ENCODE peak calls at places on chromosomes 1 and 21, in four cellular contexts. One of them, this sample, is unnamed.

GRCh38 chr1:30975217-30975616 is 66.7 kb upstream of the SDC3 start:
- DNase-seq in HepG2: peak
- DNase-seq in K562: no peak
- DNase-seq in H1: no peak
- DNase-seq in this sample: no peak

GRCh38 chr1:112541299-112541698 is 32.5 kb downstream of the WNT2B start:
- DNase-seq in HepG2: no peak
- DNase-seq in K562: no peak
- DNase-seq in H1: no peak
- DNase-seq in this sample: no peak

GRCh38 chr1:49013046-49013445 is 236.4 kb upstream of the BEND5 start:
- DNase-seq in HepG2: no peak
- DNase-seq in K562: no peak
- DNase-seq in H1: no peak
- DNase-seq in this sample: no peak

GRCh38 chr1:232226197-232226681 is 403.7 kb downstream of the SIPA1L2 start:
- DNase-seq in HepG2: no peak
- DNase-seq in K562: no peak
- DNase-seq in H1: peak
- DNase-seq in this sample: no peak

GRCh38 chr1:71521655-71522264 is 440.9 kb upstream of the ZRANB2 start:
- DNase-seq in HepG2: peak
- DNase-seq in K562: no peak
- DNase-seq in H1: no peak
- DNase-seq in this sample: no peak

GRCh38 chr1:46525253-46525983 is 26.0 kb downstream of the KNCN start:
- DNase-seq in HepG2: no peak
- DNase-seq in K562: no peak
- DNase-seq in H1: no peak
- DNase-seq in this sample: no peak

GRCh38 chr1:229117664-229118300 is 153.1 kb upstream of the RAB4A start:
- DNase-seq in HepG2: no peak
- DNase-seq in K562: no peak
- DNase-seq in H1: no peak
- DNase-seq in this sample: peak

GRCh38 chr1:46532498-46533178 is 18.8 kb downstream of the KNCN start:
- DNase-seq in HepG2: no peak
- DNase-seq in K562: peak
- DNase-seq in H1: no peak
- DNase-seq in this sample: peak

GRCh38 chr1:223504741-223505140 is 111.5 kb downstream of the CCDC185 start:
- DNase-seq in HepG2: no peak
- DNase-seq in K562: no peak
- DNase-seq in H1: no peak
- DNase-seq in this sample: no peak

GRCh38 chr1:15304708-15305326 is 57.8 kb downstream of the FHAD1 start:
- DNase-seq in HepG2: peak
- DNase-seq in K562: peak
- DNase-seq in H1: peak
- DNase-seq in this sample: peak

GRCh38 chr1:60863131-60863530 is 219.2 kb upstream of the NFIA start:
- DNase-seq in HepG2: no peak
- DNase-seq in K562: no peak
- DNase-seq in H1: no peak
- DNase-seq in this sample: no peak

GRCh38 chr1:31718519-31718918 is 14.7 kb upstream of the COL16A1 start:
- DNase-seq in HepG2: no peak
- DNase-seq in K562: no peak
- DNase-seq in H1: no peak
- DNase-seq in this sample: no peak

GRCh38 chr21:38920631-38921398 is 115.1 kb downstream of the ETS2 start:
- DNase-seq in HepG2: no peak
- DNase-seq in K562: no peak
- DNase-seq in H1: no peak
- DNase-seq in this sample: peak

GRCh38 chr1:212254853-212255363 is 30.3 kb upstream of the PPP2R5A start:
- DNase-seq in HepG2: peak
- DNase-seq in K562: no peak
- DNase-seq in H1: no peak
- DNase-seq in this sample: peak

GRCh38 chr1:77175230-77175844 is 43.9 kb downstream of the PIGK start:
- DNase-seq in HepG2: no peak
- DNase-seq in K562: no peak
- DNase-seq in H1: no peak
- DNase-seq in this sample: no peak

GRCh38 chr1:158962983-158963382 is 31.6 kb downstream of the PYHIN1 start:
- DNase-seq in HepG2: no peak
- DNase-seq in K562: no peak
- DNase-seq in H1: no peak
- DNase-seq in this sample: no peak

GRCh38 chr1:110554871-110555801 is 36.2 kb upstream of the KCNA10 start:
- DNase-seq in HepG2: peak
- DNase-seq in K562: peak
- DNase-seq in H1: no peak
- DNase-seq in this sample: peak

GRCh38 chr1:206628916-206629315 is 6.4 kb upstream of the DYRK3 start:
- DNase-seq in HepG2: no peak
- DNase-seq in K562: no peak
- DNase-seq in H1: no peak
- DNase-seq in this sample: no peak

GRCh38 chr21:41583274-41583790 is 75.4 kb upstream of the TMPRSS2 start:
- DNase-seq in HepG2: peak
- DNase-seq in K562: no peak
- DNase-seq in H1: no peak
- DNase-seq in this sample: peak

GRCh38 chr1:231618588-231619256 is 7.9 kb upstream of the DISC1 start:
- DNase-seq in HepG2: no peak
- DNase-seq in K562: no peak
- DNase-seq in H1: no peak
- DNase-seq in this sample: no peak

GRCh38 chr1:246004281-246004680 is 502.8 kb downstream of the SMYD3 start:
- DNase-seq in HepG2: no peak
- DNase-seq in K562: no peak
- DNase-seq in H1: no peak
- DNase-seq in this sample: no peak

GRCh38 chr1:219567341-219567947 is 45.5 kb downstream of the ZC3H11B start:
- DNase-seq in HepG2: peak
- DNase-seq in K562: no peak
- DNase-seq in H1: no peak
- DNase-seq in this sample: no peak

GRCh38 chr21:43716376-43717165 is 2.4 kb upstream of the PDXK start:
- DNase-seq in HepG2: no peak
- DNase-seq in K562: no peak
- DNase-seq in H1: no peak
- DNase-seq in this sample: no peak

GRCh38 chr1:168824418-168824817 is 95.4 kb upstream of the DPT start:
- DNase-seq in HepG2: no peak
- DNase-seq in K562: no peak
- DNase-seq in H1: no peak
- DNase-seq in this sample: no peak

GRCh38 chr1:212610575-212610967 is 2.0 kb downstream of the ATF3 start:
- DNase-seq in HepG2: no peak
- DNase-seq in K562: no peak
- DNase-seq in H1: no peak
- DNase-seq in this sample: no peak

GRCh38 chr1:16248603-16249534 is 11.9 kb upstream of the CPLANE2 start:
- DNase-seq in HepG2: no peak
- DNase-seq in K562: peak
- DNase-seq in H1: no peak
- DNase-seq in this sample: no peak

GRCh38 chr1:15902882-15903281 is 55.4 kb downstream of the SPEN start:
- DNase-seq in HepG2: no peak
- DNase-seq in K562: no peak
- DNase-seq in H1: no peak
- DNase-seq in this sample: peak

DNA sequence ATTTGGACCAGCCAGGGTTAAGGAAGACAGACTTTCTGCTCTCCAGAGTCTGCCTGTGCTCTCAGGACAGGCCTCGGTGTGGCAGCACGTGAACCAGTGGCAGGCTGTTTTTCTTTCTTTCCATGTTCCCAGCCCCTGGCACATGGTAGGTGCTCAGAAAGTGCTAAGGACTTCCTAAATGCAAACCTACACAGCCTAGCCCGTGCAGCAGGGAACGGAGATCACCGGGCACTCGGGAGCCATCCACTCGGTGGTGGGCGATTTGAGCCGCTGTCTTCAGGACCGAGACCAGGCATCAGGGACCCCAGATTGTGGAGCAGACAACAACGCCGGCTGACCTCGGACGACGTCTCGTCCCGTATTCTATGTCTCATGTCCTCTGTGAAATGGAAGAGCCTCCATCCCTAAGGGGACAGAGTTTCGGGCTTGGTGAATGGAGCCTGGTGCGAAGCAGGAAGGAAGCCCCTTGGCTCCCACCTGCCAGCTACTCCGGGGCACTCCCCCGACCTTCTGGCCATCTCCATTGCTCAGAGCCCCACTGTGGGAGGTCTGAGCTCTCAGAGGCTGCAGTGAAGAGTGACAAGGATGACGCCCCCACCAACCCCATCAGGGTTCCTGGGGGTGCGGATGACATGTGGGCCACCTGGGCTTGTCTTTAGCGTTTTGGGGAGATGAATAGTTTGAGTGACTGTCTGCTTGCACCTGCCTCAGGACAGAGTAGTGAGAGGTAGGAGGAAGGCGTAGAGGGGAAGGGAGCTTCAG is 43.0 kb upstream of the LBR start:
- DNase-seq in HepG2: no peak
- DNase-seq in K562: no peak
- DNase-seq in H1: no peak
- DNase-seq in this sample: no peak
- TF ChIP-seq PHF8 in HepG2: no peak
- TF ChIP-seq PHF8 in K562: no peak
- TF ChIP-seq PHF8 in H1: no peak
- TF ChIP-seq PHF8 in this sample: no peak

DNA sequence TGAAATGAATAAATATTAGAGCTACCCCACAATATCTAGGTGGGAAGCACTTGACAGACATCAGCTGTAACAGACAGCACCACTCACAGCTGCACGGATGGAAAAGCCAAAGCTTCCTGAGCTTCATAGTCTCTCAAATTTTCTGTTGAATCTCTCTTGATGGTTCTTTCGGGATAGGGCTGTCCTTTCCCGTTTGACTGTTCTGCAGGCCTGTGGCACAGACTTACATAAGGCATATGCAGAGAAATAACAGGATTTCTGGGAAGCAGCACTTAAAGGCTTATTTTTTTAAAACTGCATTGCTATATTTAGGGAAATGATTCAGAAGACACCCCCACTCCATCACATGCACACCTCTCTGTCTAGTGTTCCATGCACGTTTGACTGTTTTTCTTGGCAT is 77.5 kb downstream of the ZNF648 start:
- DNase-seq in HepG2: no peak
- DNase-seq in K562: no peak
- DNase-seq in H1: no peak
- DNase-seq in this sample: no peak
- TF ChIP-seq PHF8 in HepG2: no peak
- TF ChIP-seq PHF8 in K562: no peak
- TF ChIP-seq PHF8 in H1: no peak
- TF ChIP-seq PHF8 in this sample: no peak

DNA sequence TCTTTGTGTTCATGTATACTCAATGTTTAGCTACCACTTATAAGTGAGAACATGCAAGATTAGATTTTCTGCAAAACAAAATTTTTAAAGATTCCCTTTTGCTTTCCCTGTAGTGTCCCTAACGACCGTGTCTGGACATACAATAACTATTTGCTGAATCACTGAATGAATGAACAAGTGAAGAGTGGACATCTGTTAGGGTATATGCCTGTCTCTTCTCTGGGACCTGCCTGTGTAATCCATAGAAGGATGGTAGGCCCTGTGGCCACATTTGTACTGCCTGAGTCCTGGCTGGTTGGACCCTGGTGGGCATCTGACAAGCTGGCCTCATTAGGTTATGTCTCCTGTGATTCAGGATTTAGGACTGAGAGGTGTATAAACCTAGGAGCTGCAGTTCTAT is 7.4 kb upstream of the NCF2 start:
- DNase-seq in HepG2: no peak
- DNase-seq in K562: no peak
- DNase-seq in H1: no peak
- DNase-seq in this sample: no peak
- TF ChIP-seq PHF8 in HepG2: no peak
- TF ChIP-seq PHF8 in K562: no peak
- TF ChIP-seq PHF8 in H1: no peak
- TF ChIP-seq PHF8 in this sample: no peak

GRCh38 chr1:91700332-91700731 is 185.6 kb downstream of the TGFBR3 start:
- DNase-seq in HepG2: no peak
- DNase-seq in K562: no peak
- DNase-seq in H1: no peak
- DNase-seq in this sample: no peak

GRCh38 chr1:91697322-91698260 is 188.4 kb downstream of the TGFBR3 start:
- DNase-seq in HepG2: no peak
- DNase-seq in K562: no peak
- DNase-seq in H1: no peak
- DNase-seq in this sample: no peak

GRCh38 chr1:91701494-91701869 is 184.5 kb downstream of the TGFBR3 start:
- DNase-seq in HepG2: no peak
- DNase-seq in K562: no peak
- DNase-seq in H1: no peak
- DNase-seq in this sample: no peak

GRCh38 chr1:91699339-91699970 is 186.5 kb downstream of the TGFBR3 start:
- DNase-seq in HepG2: no peak
- DNase-seq in K562: no peak
- DNase-seq in H1: no peak
- DNase-seq in this sample: no peak

DNA sequence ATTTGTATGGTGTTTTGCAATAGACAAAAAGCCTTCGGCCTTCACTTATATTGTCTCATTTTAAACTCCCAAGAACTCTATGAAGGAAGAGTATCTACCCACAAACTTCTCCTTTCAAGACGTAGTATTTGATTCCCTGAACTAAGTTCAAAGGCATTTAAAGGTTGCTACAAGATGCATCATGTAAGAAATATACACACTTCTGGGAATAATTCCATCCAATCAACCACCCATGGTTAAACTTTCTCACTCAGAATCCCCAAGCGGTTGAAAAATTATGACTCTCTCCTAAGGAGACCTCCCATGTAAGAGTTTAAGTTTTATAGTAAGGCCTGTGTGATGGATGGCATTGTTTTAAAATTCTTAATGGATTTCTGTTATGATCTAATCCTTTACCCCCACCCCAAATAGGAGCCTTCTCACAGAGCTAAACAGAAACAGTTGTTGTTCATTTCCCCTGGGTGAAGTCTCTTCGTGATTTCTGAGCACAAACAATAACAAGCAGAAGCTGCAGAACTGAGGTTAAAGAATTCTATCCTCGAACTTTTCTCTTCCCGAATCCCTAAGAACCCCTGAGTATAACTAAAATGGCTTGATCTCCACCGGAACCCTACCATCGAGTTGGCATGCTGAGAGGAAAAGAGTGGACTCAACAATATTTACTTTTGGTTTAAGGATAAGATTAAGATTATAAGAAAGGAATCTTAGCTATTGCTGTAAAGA is 185.0 kb downstream of the TGFBR3 start:
- DNase-seq in HepG2: no peak
- DNase-seq in K562: no peak
- DNase-seq in H1: no peak
- DNase-seq in this sample: no peak
- TF ChIP-seq PHF8 in HepG2: no peak
- TF ChIP-seq PHF8 in K562: no peak
- TF ChIP-seq PHF8 in H1: no peak
- TF ChIP-seq PHF8 in this sample: no peak

GRCh38 chr1:25774921-25775774 is 24.8 kb upstream of the SELENON start:
- DNase-seq in HepG2: no peak
- DNase-seq in K562: no peak
- DNase-seq in H1: no peak
- DNase-seq in this sample: no peak
- TF ChIP-seq PHF8 in HepG2: no peak
- TF ChIP-seq PHF8 in K562: no peak
- TF ChIP-seq PHF8 in H1: no peak
- TF ChIP-seq PHF8 in this sample: no peak

This sample was measured in A549.